ENCODE peak calls at places on chromosomes 5 and 9, in eight cellular contexts. C is left ventricle myocardium inferior, O is HAP-1, V is upper lobe of right lung, Y is gastrocnemius medialis, F is pancreas, D is prostate gland, M is heart left ventricle. W is an unnamed sample.

GRCh38 chr9:130237763-130238524 is 27.6 kb upstream of the HMCN2 start:
- DNase-seq in Y (no peak), C (no peak), M (no peak), V (peak; percentile 84), D (no peak), F (no peak), O (no peak), W (no peak)

GRCh38 chr9:121395558-121395957 is 25.5 kb upstream of the STOM start:
- DNase-seq in Y (no peak), M (no peak), V (no peak), C (no peak), D (no peak), O (no peak), F (no peak), W (no peak)

GRCh38 chr9:93652604-93653592 is 76.5 kb downstream of the PHF2 start:
- DNase-seq in Y (peak; percentile 0), D (no peak), O (no peak), V (peak; percentile 46), M (no peak), C (peak; percentile 18), F (no peak), W (no peak)

GRCh38 chr5:26323794-26324193 is 714.6 kb downstream of the CDH9 start:
- DNase-seq in C (no peak), O (no peak), D (no peak), V (no peak), M (no peak), Y (no peak), F (no peak), W (no peak)

GRCh38 chr5:54644226-54644625 is 126.7 kb downstream of the SNX18 start:
- DNase-seq in Y (no peak), M (no peak), C (no peak), V (no peak), F (no peak), D (no peak), O (no peak), W (peak; percentile 35)

GRCh38 chr9:78291240-78291915 is 5.5 kb upstream of the PSAT1 start:
- DNase-seq in M (no peak), V (no peak), O (no peak), F (no peak), Y (no peak), C (no peak), D (no peak), W (no peak)

GRCh38 chr5:160441352-160441781 is 19.7 kb downstream of the PTTG1 start:
- DNase-seq in M (no peak), Y (no peak), F (no peak), C (no peak), D (no peak), V (no peak), O (no peak), W (no peak)

GRCh38 chr5:65722575-65723424 is 795 bp downstream of the NLN start:
- DNase-seq in V (no peak), O (peak; percentile 71), Y (peak; percentile 3), D (no peak), F (peak; percentile 6), C (no peak), M (peak; percentile 28), W (peak; percentile 75)

GRCh38 chr9:137724114-137724445 is 105.3 kb downstream of the EHMT1 start:
- DNase-seq in Y (no peak), D (no peak), C (no peak), F (no peak), O (no peak), M (no peak), V (no peak), W (peak; percentile 23)

GRCh38 chr9:94950040-94950732 is 223.7 kb downstream of the AOPEP start:
- DNase-seq in C (no peak), D (no peak), Y (no peak), O (no peak), F (no peak), M (no peak), V (no peak), W (no peak)

GRCh38 chr9:94951591-94952115 is 225.2 kb downstream of the AOPEP start:
- DNase-seq in D (no peak), M (no peak), O (no peak), V (no peak), F (no peak), C (no peak), Y (no peak), W (no peak)

GRCh38 chr9:94949330-94949729 is 222.8 kb downstream of the AOPEP start:
- DNase-seq in O (no peak), V (no peak), C (no peak), Y (no peak), M (no peak), D (no peak), F (no peak), W (no peak)

GRCh38 chr9:94952553-94953373 is 226.3 kb downstream of the AOPEP start:
- DNase-seq in D (no peak), M (no peak), C (no peak), F (no peak), V (no peak), Y (no peak), O (no peak), W (peak; percentile 27)

DNA sequence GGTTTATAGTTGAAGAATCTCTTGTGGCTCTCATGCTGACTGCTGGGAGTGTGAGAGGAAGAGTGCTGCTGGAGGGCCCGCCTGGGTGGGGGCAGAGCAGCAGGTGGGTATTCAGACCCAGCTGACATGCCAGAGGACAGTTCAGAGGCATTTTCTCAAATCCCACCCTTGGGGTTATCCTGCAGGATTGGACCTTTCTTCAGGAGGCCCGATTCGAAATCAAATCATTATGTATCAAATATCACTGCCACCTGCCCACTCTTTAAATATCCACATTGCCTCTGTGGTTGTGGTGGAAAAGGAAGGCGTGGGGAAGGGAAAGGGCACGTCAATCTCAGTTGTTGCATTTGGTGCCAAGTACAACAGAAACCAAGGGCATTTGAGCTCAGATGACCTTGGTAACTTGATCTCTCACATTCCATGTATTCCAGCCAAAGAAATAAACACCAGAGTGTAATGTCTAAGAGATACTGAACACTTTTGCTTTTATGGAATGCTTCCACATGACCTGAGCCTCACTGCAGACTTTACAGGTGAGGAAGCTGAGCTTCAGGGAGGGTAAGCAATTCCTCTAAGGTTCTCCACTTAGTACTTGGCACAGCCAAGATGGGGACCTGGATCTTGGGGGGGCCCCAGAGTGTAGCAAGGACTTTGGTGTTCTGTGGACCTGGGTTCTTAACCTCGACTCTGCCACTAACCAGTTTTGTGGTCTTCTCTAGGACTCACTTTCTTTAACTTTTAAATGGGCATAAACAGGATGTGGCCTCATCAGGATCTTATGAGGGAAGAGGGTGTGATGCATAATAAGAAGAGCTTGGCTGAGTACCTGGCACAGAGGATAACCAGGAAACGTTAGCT is 224.5 kb downstream of the AOPEP start:
- DNase-seq in F (peak; percentile 61), C (no peak), V (no peak), Y (no peak), D (no peak), O (no peak), M (no peak), W (peak; percentile 54)
- H3K4me1 ChIP-seq in F (peaks cover 21% of the 10 kb centered on the region), C (peaks cover 62% of the 10 kb centered on the region), V (peaks cover 29% of the 10 kb centered on the region), Y (peaks cover 57% of the 10 kb centered on the region), D (peaks cover 4% of the 10 kb centered on the region), O (peaks cover 6% of the 10 kb centered on the region), M (peaks cover 10% of the 10 kb centered on the region), W (peaks cover 19% of the 10 kb centered on the region)

GRCh38 chr5:154366353-154366752 is 79.4 kb upstream of the SAP30L start:
- DNase-seq in F (no peak), D (no peak), V (no peak), M (no peak), O (no peak), Y (no peak), C (no peak), W (peak; percentile 39)

GRCh38 chr5:154367101-154367500 is 78.7 kb upstream of the SAP30L start:
- DNase-seq in C (no peak), F (no peak), O (no peak), Y (no peak), D (no peak), V (no peak), M (no peak), W (peak; percentile 50)

GRCh38 chr5:154369682-154370081 is 76.1 kb upstream of the SAP30L start:
- DNase-seq in D (no peak), F (no peak), Y (no peak), V (no peak), C (no peak), M (no peak), O (no peak), W (no peak)

GRCh38 chr5:154370119-154370518 is 75.7 kb upstream of the SAP30L start:
- DNase-seq in C (no peak), Y (no peak), M (no peak), F (no peak), V (no peak), D (no peak), O (no peak), W (peak; percentile 58)

GRCh38 chr5:154368041-154368800 is 77.6 kb upstream of the SAP30L start:
- DNase-seq in D (peak; percentile 12), C (no peak), O (no peak), M (no peak), Y (no peak), F (peak; percentile 13), V (no peak), W (peak; percentile 92)
- H3K4me3 ChIP-seq in D (no peak overlapping the region), C (no peak overlapping the region), O (no peak overlapping the region), M (no peak overlapping the region), Y (no peak overlapping the region), F (no peak overlapping the region), V (no peak overlapping the region), W (no peak overlapping the region)

GRCh38 chr5:139688712-139689413 is 40.7 kb downstream of the CXXC5 start:
- DNase-seq in Y (no peak), D (no peak), F (peak; percentile 73), C (no peak), V (no peak), M (no peak), O (no peak), W (no peak)
- H3K4me1 ChIP-seq in Y (peaks cover 64% of the 10 kb centered on the region), D (no peaks in the 10 kb centered on the region), F (peaks cover 59% of the 10 kb centered on the region), C (peaks cover 86% of the 10 kb centered on the region), V (peaks cover 11% of the 10 kb centered on the region), M (no peaks in the 10 kb centered on the region), O (no peaks in the 10 kb centered on the region), W (peaks cover 37% of the 10 kb centered on the region)

DNA sequence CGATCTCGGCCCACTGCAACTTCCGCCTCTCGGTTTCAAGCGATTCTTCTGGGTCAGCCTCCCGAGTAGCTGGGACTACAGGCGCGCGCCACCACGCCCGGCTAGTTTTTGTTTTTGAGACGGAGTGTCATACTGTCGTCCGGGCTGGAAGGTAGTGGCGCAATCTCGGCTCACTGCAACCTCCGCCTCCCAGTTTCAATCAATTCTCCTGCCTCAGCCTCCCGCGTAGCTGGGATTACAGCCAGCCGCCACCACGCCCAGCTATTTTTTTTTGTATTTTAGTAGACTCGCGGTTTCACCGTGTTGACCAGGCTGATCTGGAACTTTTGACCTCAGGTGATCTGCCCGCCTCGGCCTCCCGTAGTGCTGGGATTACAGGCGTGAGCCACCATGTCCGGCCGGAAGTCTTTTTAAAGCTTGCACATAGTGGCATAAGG is 1.2 kb downstream of the SMC5 start:
- DNase-seq in F (peak; percentile 13), O (peak; percentile 40), M (peak; percentile 35), C (no peak), V (no peak), Y (no peak), D (no peak), W (no peak)
- H3K4me3 ChIP-seq in F (peak overlapping the region; percentile 84), O (peak overlapping the region; percentile 81), M (peak overlapping the region; percentile 88), C (peak overlapping the region; percentile 84), V (peak overlapping the region; percentile 87), Y (peak overlapping the region; percentile 94), D (peak overlapping the region; percentile 76), W (peak overlapping the region; percentile 88)

DNA sequence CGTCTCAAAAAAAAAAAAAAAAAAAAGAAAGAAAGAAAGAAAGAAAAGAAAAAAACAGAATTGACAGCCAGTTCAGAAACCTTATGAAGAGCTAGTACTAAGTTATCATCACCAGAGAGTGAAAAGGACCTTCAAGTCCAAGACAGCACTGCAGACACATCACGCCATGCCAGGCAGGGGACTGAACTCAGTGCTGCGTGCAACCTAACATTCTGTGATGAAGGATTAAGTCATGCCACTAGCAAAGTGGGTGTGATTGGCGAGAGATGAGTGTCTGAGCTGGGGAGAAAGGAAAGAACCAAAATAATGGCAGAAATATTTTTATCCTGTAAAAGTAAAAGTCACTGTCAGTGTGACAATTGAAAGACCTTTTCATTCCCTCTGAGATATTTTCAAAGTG is 54.7 kb downstream of the MAP1B start:
- DNase-seq in V (no peak), F (no peak), C (no peak), Y (no peak), M (no peak), D (no peak), O (no peak), W (no peak)
- H3K4me1 ChIP-seq in V (peaks cover 3% of the 10 kb centered on the region), F (no peaks in the 10 kb centered on the region), C (peaks cover 56% of the 10 kb centered on the region), Y (no peaks in the 10 kb centered on the region), M (no peaks in the 10 kb centered on the region), D (no peaks in the 10 kb centered on the region), O (peaks cover 28% of the 10 kb centered on the region), W (peaks cover 67% of the 10 kb centered on the region)

W was measured in adipocyte.